ENCODE peak calls at places on chromosome 18, in five cellular contexts. E, W, Y, H and U are unnamed samples.

GRCh38 chr18:64119916-64120315 is 29.0 kb downstream of the LINC00305 start:
- DNase-seq in Y (no peak), E (no peak), W (no peak), H (no peak), U (no peak)

GRCh38 chr18:55781481-55781957 is 193.5 kb upstream of the TCF4 start:
- DNase-seq in E (peak; percentile 25), Y (no peak), W (peak; percentile 57), H (peak; percentile 10), U (no peak)

GRCh38 chr18:34867520-34867919 is 157.4 kb downstream of the DTNA start:
- DNase-seq in H (no peak), E (peak; percentile 11), W (peak; percentile 43), Y (no peak), U (no peak)

GRCh38 chr18:78721281-78721949 is 258.2 kb upstream of the SALL3 start:
- DNase-seq in W (no peak), E (no peak), H (no peak), Y (no peak), U (peak; percentile 24)

GRCh38 chr18:50424877-50425690 is 50.2 kb downstream of the SKA1 start:
- DNase-seq in H (no peak), E (peak; percentile 98), Y (peak; percentile 75), W (peak; percentile 68), U (peak; percentile 60)

GRCh38 chr18:12726774-12727550 is 24.1 kb downstream of the PSMG2 start:
- DNase-seq in E (peak; percentile 55), Y (peak; percentile 40), W (peak; percentile 44), H (peak; percentile 34), U (no peak)

GRCh38 chr18:25662247-25662646 is 310.3 kb upstream of the ZNF521 start:
- DNase-seq in E (no peak), H (no peak), W (no peak), Y (no peak), U (no peak)

GRCh38 chr18:80010551-80010906 is 22.2 kb upstream of the TXNL4A start:
- DNase-seq in W (no peak), Y (no peak), E (no peak), H (no peak), U (no peak)

GRCh38 chr18:9720327-9720726 is 12.2 kb downstream of the RAB31 start:
- DNase-seq in Y (no peak), H (no peak), E (no peak), W (no peak), U (no peak)

DNA sequence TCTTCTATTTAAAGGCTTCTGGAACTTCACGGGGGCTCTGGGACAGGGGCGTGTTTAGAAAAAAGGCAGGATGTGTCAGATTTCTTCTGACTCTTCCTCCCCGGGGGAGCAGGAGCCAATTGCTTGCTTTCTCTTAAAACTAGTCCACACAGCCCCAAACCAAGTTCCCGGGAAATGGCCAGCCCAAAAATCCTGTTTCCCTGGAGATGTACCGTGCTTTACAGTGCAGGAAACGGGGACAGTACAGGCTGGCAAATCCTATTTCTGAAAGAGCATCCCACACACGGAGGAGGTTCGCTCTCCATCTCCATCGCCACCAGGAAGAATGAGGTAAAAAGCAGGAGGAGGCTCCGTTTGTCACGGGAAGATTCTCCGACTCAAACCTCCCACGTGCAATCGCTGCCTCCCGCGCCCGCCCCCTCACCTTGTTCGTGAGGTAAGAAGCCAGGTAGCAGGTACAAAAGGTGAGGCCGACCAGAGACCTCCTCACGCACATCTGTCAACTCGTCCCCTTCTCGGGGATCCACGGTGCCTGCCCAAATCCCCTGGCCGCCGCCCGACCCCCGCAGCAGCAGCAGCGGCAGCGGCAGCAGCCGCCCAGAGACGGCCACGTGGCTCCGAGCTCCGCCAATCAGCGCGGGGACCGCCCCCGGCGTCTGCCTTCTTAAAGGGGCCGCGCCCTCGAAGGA is 15.6 kb upstream of the RIOK3 start:
- DNase-seq in W (peak; percentile 83), E (peak; percentile 87), H (peak; percentile 86), Y (peak; percentile 85), U (peak; percentile 90)
- TF ChIP-seq POLR2A in W (no peak), E (no peak), H (no peak), Y (no peak), U (no peak)

GRCh38 chr18:22293417-22293816 is 124.0 kb downstream of the GATA6 start:
- DNase-seq in H (no peak), E (no peak), Y (no peak), W (no peak), U (no peak)
- H3K4me1 ChIP-seq in H (no peaks in the 10 kb centered on the region), E (no peaks in the 10 kb centered on the region), Y (no peaks in the 10 kb centered on the region), W (no peaks in the 10 kb centered on the region), U (no peaks in the 10 kb centered on the region)

DNA sequence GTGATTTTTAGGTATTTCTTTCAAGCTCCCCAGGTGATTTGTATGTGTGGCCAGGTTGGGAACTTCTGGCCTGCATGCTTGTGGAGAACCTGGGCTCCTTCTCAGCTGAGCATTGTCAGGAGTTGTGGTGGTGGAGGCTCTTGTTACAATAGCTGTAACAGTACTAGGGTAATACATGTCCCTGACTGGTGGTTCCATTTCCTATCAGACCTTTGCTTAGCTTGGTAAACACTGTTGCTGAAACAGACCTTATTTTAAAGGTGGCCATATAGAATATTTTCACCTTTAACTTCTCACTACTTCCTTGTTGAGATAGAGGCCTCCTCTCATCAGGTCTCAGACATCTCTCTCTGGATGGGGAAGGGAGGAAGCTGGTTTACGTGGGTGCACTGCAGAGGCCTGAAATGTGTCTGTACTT is 79.2 kb downstream of the SETBP1 start:
- DNase-seq in E (no peak), W (no peak), H (no peak), Y (no peak), U (no peak)
- TF ChIP-seq POLR2A in E (no peak), W (no peak), H (no peak), Y (no peak), U (no peak)

DNA sequence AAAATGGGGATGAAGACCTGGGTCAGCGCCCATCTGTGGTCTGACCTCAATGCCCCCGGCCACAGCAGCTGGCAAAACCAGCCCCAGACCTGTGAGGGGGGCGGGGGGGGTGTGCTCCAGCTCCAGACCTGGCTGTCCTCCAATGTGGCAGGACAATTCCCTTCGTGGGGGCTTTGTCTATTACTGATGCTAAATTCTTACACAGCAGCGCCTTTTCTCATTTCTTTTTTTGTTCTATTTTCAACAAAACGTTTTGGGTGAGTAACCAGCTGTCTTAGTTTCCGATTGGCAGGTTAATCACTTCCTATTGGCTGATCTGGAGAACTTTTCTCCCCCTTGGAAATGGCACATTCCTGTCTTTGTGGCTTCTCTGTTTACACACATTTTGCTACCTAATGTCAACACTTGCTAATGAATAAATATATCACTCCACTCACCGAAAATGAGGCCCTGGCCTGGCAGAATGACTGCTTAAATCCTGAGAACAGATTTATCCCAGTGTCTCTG is 4.4 kb downstream of the SMAD7 start:
- DNase-seq in W (no peak), Y (peak; percentile 69), E (peak; percentile 60), H (peak; percentile 17), U (no peak)
- H3K4me1 ChIP-seq in W (peaks cover 68% of the 10 kb centered on the region), Y (peaks cover 64% of the 10 kb centered on the region), E (peaks cover 69% of the 10 kb centered on the region), H (peaks cover 68% of the 10 kb centered on the region), U (peaks cover 54% of the 10 kb centered on the region)

GRCh38 chr18:22170421-22171262 is 1.3 kb downstream of the GATA6 start:
- DNase-seq in E (peak; percentile 79), Y (no peak), H (peak; percentile 43), W (peak; percentile 80), U (peak; percentile 66)

GRCh38 chr18:22168360-22168921 is 948 bp upstream of the GATA6 start:
- DNase-seq in H (peak; percentile 56), W (no peak), Y (peak; percentile 72), E (peak; percentile 74), U (peak; percentile 73)

GRCh38 chr18:22167471-22168151 is 1.8 kb upstream of the GATA6 start:
- DNase-seq in H (peak; percentile 60), Y (no peak), E (peak; percentile 71), W (no peak), U (peak; percentile 67)

GRCh38 chr18:22169889-22170420 is 566 bp downstream of the GATA6 start:
- DNase-seq in W (peak; percentile 69), H (no peak), E (peak; percentile 57), Y (no peak), U (peak; percentile 67)

GRCh38 chr18:22169011-22169888 is at the start of gene GATA6:
- DNase-seq in H (peak; percentile 91), Y (peak; percentile 95), W (peak; percentile 92), E (peak; percentile 98), U (peak; percentile 97)
- TF ChIP-seq POLR2A in H (peak; percentile 98), Y (peak; percentile 92), W (peak; percentile 50), E (peak; percentile 99), U (peak; percentile 97)

GRCh38 chr18:58225101-58225500 is 181.1 kb downstream of the NEDD4L start:
- DNase-seq in H (no peak), Y (no peak), E (no peak), W (no peak), U (no peak)

GRCh38 chr18:58222439-58223125 is 178.6 kb downstream of the NEDD4L start:
- DNase-seq in W (no peak), H (no peak), Y (no peak), E (no peak), U (no peak)

GRCh38 chr18:58223717-58224424 is 179.8 kb downstream of the NEDD4L start:
- DNase-seq in E (peak; percentile 87), W (peak; percentile 64), Y (peak; percentile 85), H (peak; percentile 66), U (peak; percentile 86)

GRCh38 chr18:58226476-58226875 is 182.4 kb downstream of the NEDD4L start:
- DNase-seq in E (no peak), Y (peak; percentile 22), W (no peak), H (no peak), U (no peak)

GRCh38 chr18:58224425-58224750 is 180.4 kb downstream of the NEDD4L start:
- DNase-seq in E (no peak), W (no peak), H (no peak), Y (no peak), U (no peak)
- H3K4me1 ChIP-seq in E (peaks cover 69% of the 10 kb centered on the region), W (peaks cover 29% of the 10 kb centered on the region), H (peaks cover 34% of the 10 kb centered on the region), Y (peaks cover 24% of the 10 kb centered on the region), U (peaks cover 23% of the 10 kb centered on the region)